ENCODE peak calls at places on chromosomes 4 and X, in eight cellular contexts. Z is spleen, V is tibial nerve, Y is A549, U is Peyer's patch, H is body of pancreas, P is uterus, E is suprapubic skin. N is an unnamed sample.

GRCh38 chrX:9677098-9677739 is 88.4 kb downstream of the GPR143 start:
- DNase-seq in E (no peak), P (peak), H (no peak), Z (no peak), V (no peak), Y (no peak), U (no peak), N (no peak)

GRCh38 chr4:185344743-185345538 is 50.8 kb downstream of the LRP2BP start:
- DNase-seq in U (no peak), V (no peak), Y (no peak), E (no peak), Z (no peak), H (no peak), P (no peak), N (no peak)

GRCh38 chrX:1453951-1454785 is 1.5 kb upstream of the ASMTL start:
- DNase-seq in E (peak), P (peak), Y (peak), U (peak), Z (peak), V (peak), H (peak), N (peak)

GRCh38 chr4:187380181-187380581 is 615.4 kb upstream of the ZFP42 start:
- DNase-seq in E (no peak), U (no peak), Y (no peak), P (no peak), Z (no peak), V (no peak), H (peak), N (no peak)

GRCh38 chr4:112381996-112382692 is 85.0 kb downstream of the ALPK1 start:
- DNase-seq in H (no peak), P (no peak), E (no peak), U (no peak), Y (no peak), Z (no peak), V (no peak), N (no peak)

GRCh38 chr4:187125062-187125461 is 401.4 kb upstream of the FAT1 start:
- DNase-seq in Z (no peak), P (no peak), E (no peak), U (no peak), H (no peak), V (no peak), Y (no peak), N (no peak)

GRCh38 chr4:129095811-129096454 is at the start of gene C4orf33:
- DNase-seq in Z (peak), P (peak), V (peak), U (peak), E (peak), H (peak), Y (peak), N (no peak)

GRCh38 chr4:138405439-138405838 is 163.3 kb upstream of the SLC7A11 start:
- DNase-seq in U (no peak), Z (no peak), V (no peak), Y (no peak), E (no peak), H (no peak), P (no peak), N (no peak)

GRCh38 chr4:153152453-153153338 is 51.5 kb upstream of the TRIM2 start:
- DNase-seq in Z (peak), V (no peak), P (no peak), U (peak), Y (no peak), H (peak), E (peak), N (no peak)

GRCh38 chr4:25058796-25059195 is 28.1 kb upstream of the LGI2 start:
- DNase-seq in H (no peak), V (no peak), Z (no peak), U (no peak), Y (no peak), P (no peak), E (no peak), N (no peak)

GRCh38 chr4:30605616-30606015 is 114.6 kb upstream of the PCDH7 start:
- DNase-seq in Z (no peak), E (no peak), Y (no peak), H (no peak), U (no peak), V (no peak), P (no peak), N (no peak)

GRCh38 chr4:24126776-24127175 is 236.9 kb upstream of the PPARGC1A start:
- DNase-seq in P (no peak), V (no peak), Y (no peak), H (no peak), U (no peak), Z (no peak), E (no peak), N (no peak)

GRCh38 chr4:115537387-115537786 is 424.0 kb upstream of the NDST4 start:
- DNase-seq in U (no peak), H (no peak), Y (no peak), Z (no peak), E (no peak), V (no peak), P (no peak), N (no peak)

GRCh38 chrX:106203315-106203714 is 35.2 kb downstream of the PWWP3B start:
- DNase-seq in U (no peak), Y (no peak), V (no peak), E (no peak), Z (no peak), H (no peak), P (no peak), N (no peak)

GRCh38 chr4:139550724-139551429 is 5.1 kb downstream of the SETD7 start:
- DNase-seq in U (no peak), Y (no peak), P (peak), E (no peak), V (no peak), H (peak), Z (no peak), N (no peak)

GRCh38 chr4:15500721-15501120 is 31.0 kb downstream of the CC2D2A start:
- DNase-seq in V (no peak), H (no peak), Z (no peak), U (no peak), Y (no peak), P (no peak), E (no peak), N (no peak)

GRCh38 chr4:100248476-100248875 is 58.2 kb upstream of the DDIT4L start:
- DNase-seq in E (no peak), V (no peak), H (no peak), Y (no peak), Z (no peak), P (no peak), U (no peak), N (no peak)

GRCh38 chrX:112147206-112147605 is 64.6 kb upstream of the TRPC5 start:
- DNase-seq in H (peak), U (no peak), Z (no peak), P (no peak), Y (peak), V (no peak), E (no peak), N (no peak)

GRCh38 chr4:122917731-122918130 is 4.7 kb downstream of the NUDT6 start:
- DNase-seq in Z (no peak), V (no peak), H (no peak), E (no peak), U (no peak), Y (no peak), P (no peak), N (no peak)

GRCh38 chr4:177448850-177449249 is 6.6 kb upstream of the AGA start:
- DNase-seq in U (no peak), Y (no peak), P (no peak), H (no peak), E (no peak), V (no peak), Z (no peak), N (no peak)

GRCh38 chr4:1596393-1596792 is 87.7 kb downstream of the FAM53A start:
- DNase-seq in H (no peak), E (no peak), Y (no peak), Z (peak), P (no peak), V (no peak), U (no peak), N (no peak)

GRCh38 chrX:75181721-75182120 is 25.6 kb upstream of the ABCB7 start:
- DNase-seq in U (no peak), H (no peak), Y (no peak), V (no peak), E (no peak), P (no peak), Z (no peak), N (no peak)

GRCh38 chr4:7842384-7843279 is 97.0 kb downstream of the AFAP1 start:
- DNase-seq in E (no peak), V (peak), H (no peak), Z (no peak), P (peak), Y (peak), U (no peak), N (peak)

GRCh38 chr4:113826431-113826830 is 64.9 kb upstream of the CAMK2D start:
- DNase-seq in Z (no peak), P (no peak), U (no peak), H (no peak), V (no peak), Y (no peak), E (no peak), N (no peak)

GRCh38 chr4:1094336-1094690 is 19.1 kb downstream of the RNF212 start:
- DNase-seq in Y (no peak), V (no peak), P (no peak), Z (peak), H (no peak), U (no peak), E (no peak), N (no peak)

GRCh38 chr4:101415962-101416361 is 68.6 kb upstream of the PPP3CA start:
- DNase-seq in P (no peak), Y (no peak), Z (peak), E (no peak), U (no peak), H (no peak), V (no peak), N (no peak)

GRCh38 chrX:154918060-154918483 is 31.9 kb downstream of the F8A1 start:
- DNase-seq in Z (no peak), Y (peak), U (peak), V (peak), P (peak), H (peak), E (no peak), N (no peak)

DNA sequence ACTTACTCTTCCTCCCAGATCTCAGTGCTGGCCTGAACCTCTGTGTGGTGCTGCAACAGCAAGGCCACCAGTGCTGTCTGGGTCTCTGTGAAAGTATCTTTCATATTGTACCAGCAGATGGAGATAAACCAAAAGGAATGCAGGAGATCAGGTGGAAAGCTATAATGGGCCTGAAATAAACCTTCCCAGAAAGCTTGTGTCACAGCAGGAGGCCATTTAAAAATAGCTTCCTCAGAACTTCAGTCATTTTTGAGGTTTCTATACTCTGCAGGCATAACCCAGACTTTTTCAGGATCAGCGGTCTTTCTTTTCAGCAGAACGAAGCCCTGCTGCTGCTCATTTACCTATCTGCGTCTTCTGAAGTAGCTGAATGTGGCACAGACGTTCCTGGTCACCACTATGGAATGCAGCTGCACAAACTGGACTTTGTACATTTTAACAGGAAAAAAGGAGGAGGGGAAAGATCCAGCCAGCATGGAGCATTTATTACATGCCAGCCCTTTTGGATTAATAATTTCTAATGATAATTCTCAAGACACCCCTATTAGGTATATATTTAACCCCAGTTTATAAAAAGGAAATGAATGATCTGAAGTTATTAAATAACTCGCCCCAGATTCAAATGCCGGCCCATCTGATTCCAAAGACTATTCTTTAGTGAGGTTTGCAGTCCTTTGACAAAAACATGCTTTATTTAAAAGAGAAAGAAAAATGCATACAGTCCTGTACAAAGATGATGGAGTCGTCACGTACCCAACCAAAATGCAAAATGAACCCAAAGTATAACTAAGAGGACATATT is 119.7 kb downstream of the NFKB1 start:
- DNase-seq in U (no peak), H (peak), V (no peak), E (no peak), P (no peak), Z (no peak), Y (peak), N (no peak)
- H3K4me3 ChIP-seq in U (peak), H (no peak), V (no peak), E (no peak), P (no peak), Z (no peak), Y (peak), N (no peak)

GRCh38 chrX:13283512-13283911 is 36.3 kb downstream of the ATXN3L start:
- DNase-seq in H (no peak), U (no peak), P (no peak), Y (no peak), V (no peak), E (no peak), Z (no peak), N (no peak)

GRCh38 chrX:13285693-13286092 is 34.2 kb downstream of the ATXN3L start:
- DNase-seq in E (no peak), Y (no peak), P (no peak), Z (no peak), V (no peak), U (no peak), H (no peak), N (no peak)

GRCh38 chrX:13281289-13281688 is 38.6 kb downstream of the ATXN3L start:
- DNase-seq in V (no peak), Y (no peak), Z (no peak), E (no peak), P (no peak), H (no peak), U (no peak), N (no peak)

GRCh38 chrX:13285229-13285628 is 34.6 kb downstream of the ATXN3L start:
- DNase-seq in P (no peak), Z (no peak), V (no peak), U (no peak), E (no peak), Y (no peak), H (no peak), N (no peak)

DNA sequence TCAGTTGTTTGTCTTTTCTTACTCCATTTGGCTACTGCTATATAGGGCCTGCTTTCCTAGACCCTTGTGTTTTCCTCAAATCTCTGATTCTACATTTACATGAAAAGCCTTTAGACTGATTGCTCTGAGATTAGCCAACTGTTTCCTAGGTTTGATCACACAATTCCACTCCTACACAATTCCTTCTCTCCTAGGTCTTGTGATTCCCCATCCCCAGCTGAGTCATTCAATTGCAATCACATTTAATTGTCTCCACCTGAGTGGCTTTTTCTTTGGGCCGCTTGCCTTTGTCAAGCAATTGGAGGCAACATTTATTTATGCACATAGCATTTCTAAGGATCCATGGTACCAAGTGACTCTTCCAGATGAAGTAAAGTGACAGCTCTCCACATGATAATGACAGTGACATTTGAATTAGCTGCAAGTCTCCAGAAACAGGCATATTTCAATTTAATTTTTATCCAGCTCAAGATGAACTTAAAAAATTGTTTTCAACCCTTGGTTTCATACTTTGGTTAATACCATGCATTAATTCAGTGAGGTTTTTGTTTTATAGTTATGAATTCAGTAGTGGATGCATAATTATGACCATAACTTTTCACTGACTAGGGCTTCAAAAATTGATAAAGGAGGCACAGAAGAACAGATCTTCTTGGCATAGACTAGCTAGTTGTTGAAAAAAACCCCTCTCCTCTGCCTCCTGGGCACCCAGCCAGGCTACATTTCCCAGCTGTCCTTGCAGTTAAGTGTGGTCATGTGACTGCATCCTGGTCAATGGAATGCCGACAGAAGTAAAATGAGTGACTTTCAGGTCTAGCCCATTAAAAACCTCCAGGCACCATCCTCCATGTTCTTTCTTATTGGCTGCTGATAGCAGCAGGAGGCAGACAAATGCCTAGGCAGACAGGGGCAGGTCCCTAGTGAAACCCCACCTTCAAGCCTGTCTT is 35.6 kb downstream of the ATXN3L start:
- DNase-seq in P (no peak), Y (no peak), V (no peak), H (no peak), Z (no peak), U (no peak), E (no peak), N (no peak)
- H3K27ac ChIP-seq in P (peak), Y (peak), V (no peak), H (no peak), Z (peak), U (no peak), E (no peak), N (no peak)

GRCh38 chrX:101488796-101489195 is 3.5 kb downstream of the ARMCX4 start:
- DNase-seq in H (no peak), E (no peak), Y (no peak), Z (no peak), U (no peak), P (no peak), V (no peak), N (no peak)

GRCh38 chrX:101483705-101484104 is 1.6 kb upstream of the ARMCX4 start:
- DNase-seq in Z (no peak), U (no peak), V (no peak), E (no peak), P (no peak), H (no peak), Y (no peak), N (no peak)

GRCh38 chrX:101482296-101482695 is 3.0 kb upstream of the ARMCX4 start:
- DNase-seq in E (no peak), V (no peak), P (no peak), Y (no peak), Z (no peak), H (no peak), U (no peak), N (no peak)

GRCh38 chrX:101485212-101486064 is at the start of gene ARMCX4:
- DNase-seq in V (no peak), E (peak), Y (no peak), P (peak), H (peak), U (peak), Z (no peak), N (no peak)
- TF ChIP-seq POLR2A in V (peak), E (no peak), Y (no peak), P (peak), H (peak), U (no peak), Z (no peak), N (no peak)

DNA sequence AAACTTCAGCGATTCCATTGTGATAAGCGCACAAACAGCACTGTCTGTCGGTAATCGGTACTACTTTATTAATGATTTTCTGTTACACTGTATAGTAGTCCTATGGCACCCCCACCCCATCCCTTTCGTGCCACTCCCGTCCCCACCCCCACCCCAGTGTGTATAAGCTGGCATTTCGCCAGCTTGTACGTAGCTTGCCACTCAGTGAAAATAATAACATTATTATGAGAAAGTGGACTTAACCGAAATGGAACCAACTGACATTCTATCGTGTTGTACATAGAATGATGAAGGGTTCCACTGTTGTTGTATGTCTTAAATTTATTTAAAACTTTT is 4.8 kb downstream of the MID1IP1 start:
- DNase-seq in P (no peak), U (peak), E (no peak), Z (no peak), H (peak), V (no peak), Y (peak), N (no peak)
- H3K4me3 ChIP-seq in P (peak), U (peak), E (peak), Z (peak), H (peak), V (peak), Y (peak), N (peak)

DNA sequence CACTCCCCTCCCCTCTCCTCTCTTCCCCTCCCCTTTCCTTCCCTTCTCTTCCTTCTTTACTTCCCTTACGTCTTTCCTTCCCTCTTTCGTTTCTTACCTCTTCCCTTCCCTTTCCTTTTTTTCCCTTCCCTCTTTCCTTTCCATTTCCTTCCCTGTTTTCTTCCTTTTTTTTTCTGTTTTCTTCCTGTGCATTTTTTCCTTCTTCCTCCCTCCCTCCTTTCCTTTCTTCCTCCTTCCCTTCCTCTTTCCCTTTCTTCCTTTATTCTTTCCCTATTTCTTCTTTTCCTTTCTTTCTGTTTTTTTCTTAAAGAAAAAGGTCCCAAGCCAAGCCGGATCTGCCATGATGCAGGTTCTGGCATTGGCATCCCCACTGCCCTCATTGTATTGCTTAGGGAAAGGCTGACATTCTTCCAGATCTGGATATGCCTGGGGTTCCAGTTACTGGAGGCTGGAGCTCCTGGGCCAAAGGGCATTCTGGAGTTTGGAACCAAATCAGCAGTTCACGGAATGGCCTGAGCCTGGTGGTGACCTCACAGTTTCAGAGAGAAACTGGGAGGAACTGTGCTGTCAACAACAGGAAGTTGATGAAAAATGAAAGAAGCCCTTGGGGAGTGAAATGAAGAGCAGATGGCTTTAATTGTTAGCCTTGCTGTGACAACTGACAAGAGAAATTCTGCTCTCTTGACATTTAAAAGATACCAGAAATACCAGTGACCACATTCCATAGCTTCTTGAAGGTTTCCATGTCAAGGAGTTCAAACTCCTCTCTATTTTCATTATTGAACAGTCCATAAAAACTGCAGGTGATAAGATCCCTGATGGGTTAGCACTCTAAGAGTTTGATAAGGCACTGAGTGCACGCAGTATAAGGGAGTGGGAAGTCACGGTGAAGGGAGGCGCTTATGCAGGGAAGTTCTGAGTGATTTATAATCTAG is 622.1 kb downstream of the SPRY1 start:
- DNase-seq in Z (peak), H (peak), Y (no peak), V (peak), E (peak), P (peak), U (no peak), N (no peak)
- H3K27ac ChIP-seq in Z (peak), H (no peak), Y (no peak), V (no peak), E (peak), P (peak), U (peak), N (no peak)

GRCh38 chrX:68989865-68990606 is 161.2 kb downstream of the EFNB1 start:
- DNase-seq in P (peak), H (peak), Y (no peak), U (no peak), V (no peak), Z (no peak), E (no peak), N (peak)
- TF ChIP-seq POLR2A in P (no peak), H (no peak), Y (no peak), U (no peak), V (no peak), Z (no peak), E (no peak), N (no peak)

N was measured in vagina.